ENCODE peak calls at places on chromosomes 1 and 21, in seven cellular contexts. One of them, this sample, is unnamed.

GRCh38 chr1:38507563-38507962 is 352.0 kb downstream of the RRAGC start:
- DNase-seq in coronary artery: no peak
- DNase-seq in KBM-7: no peak
- DNase-seq in WERI-Rb-1: no peak
- DNase-seq in activated CD4-positive, alpha-beta T cell treated with anti-CD3 and anti-CD28 coated beads for 48 hours: no peak
- DNase-seq in mammary epithelial cell: no peak
- DNase-seq in NCI-H345: peak
- DNase-seq in this sample: no peak

GRCh38 chr1:6085666-6086065 is 40.0 kb downstream of the KCNAB2 start:
- DNase-seq in coronary artery: no peak
- DNase-seq in KBM-7: no peak
- DNase-seq in WERI-Rb-1: no peak
- DNase-seq in activated CD4-positive, alpha-beta T cell treated with anti-CD3 and anti-CD28 coated beads for 48 hours: no peak
- DNase-seq in mammary epithelial cell: no peak
- DNase-seq in NCI-H345: no peak
- DNase-seq in this sample: no peak

GRCh38 chr1:151251656-151252470 is 2.7 kb upstream of the PSMD4 start:
- DNase-seq in coronary artery: no peak
- DNase-seq in KBM-7: peak
- DNase-seq in WERI-Rb-1: peak
- DNase-seq in activated CD4-positive, alpha-beta T cell treated with anti-CD3 and anti-CD28 coated beads for 48 hours: peak
- DNase-seq in mammary epithelial cell: peak
- DNase-seq in NCI-H345: peak
- DNase-seq in this sample: peak

GRCh38 chr1:241985787-241986186 is 13.1 kb downstream of the MAP1LC3C start:
- DNase-seq in coronary artery: no peak
- DNase-seq in KBM-7: peak
- DNase-seq in WERI-Rb-1: peak
- DNase-seq in activated CD4-positive, alpha-beta T cell treated with anti-CD3 and anti-CD28 coated beads for 48 hours: peak
- DNase-seq in mammary epithelial cell: peak
- DNase-seq in NCI-H345: peak
- DNase-seq in this sample: no peak

GRCh38 chr1:150321826-150322166 is 463 bp downstream of the PRPF3 start:
- DNase-seq in coronary artery: no peak
- DNase-seq in KBM-7: no peak
- DNase-seq in WERI-Rb-1: no peak
- DNase-seq in activated CD4-positive, alpha-beta T cell treated with anti-CD3 and anti-CD28 coated beads for 48 hours: no peak
- DNase-seq in mammary epithelial cell: no peak
- DNase-seq in NCI-H345: peak
- DNase-seq in this sample: no peak

GRCh38 chr1:92482665-92483441 is 3.9 kb downstream of the GFI1 start:
- DNase-seq in coronary artery: no peak
- DNase-seq in KBM-7: peak
- DNase-seq in WERI-Rb-1: no peak
- DNase-seq in activated CD4-positive, alpha-beta T cell treated with anti-CD3 and anti-CD28 coated beads for 48 hours: peak
- DNase-seq in mammary epithelial cell: peak
- DNase-seq in NCI-H345: no peak
- DNase-seq in this sample: peak

GRCh38 chr1:242209063-242209462 is 210.2 kb upstream of the MAP1LC3C start:
- DNase-seq in coronary artery: no peak
- DNase-seq in KBM-7: no peak
- DNase-seq in WERI-Rb-1: no peak
- DNase-seq in activated CD4-positive, alpha-beta T cell treated with anti-CD3 and anti-CD28 coated beads for 48 hours: no peak
- DNase-seq in mammary epithelial cell: no peak
- DNase-seq in NCI-H345: no peak
- DNase-seq in this sample: no peak

GRCh38 chr1:231335663-231336602 is 1.7 kb downstream of the EXOC8 start:
- DNase-seq in coronary artery: no peak
- DNase-seq in KBM-7: peak
- DNase-seq in WERI-Rb-1: no peak
- DNase-seq in activated CD4-positive, alpha-beta T cell treated with anti-CD3 and anti-CD28 coated beads for 48 hours: no peak
- DNase-seq in mammary epithelial cell: peak
- DNase-seq in NCI-H345: no peak
- DNase-seq in this sample: no peak

GRCh38 chr1:182113879-182114626 is 52.5 kb upstream of the ZNF648 start:
- DNase-seq in coronary artery: no peak
- DNase-seq in KBM-7: no peak
- DNase-seq in WERI-Rb-1: no peak
- DNase-seq in activated CD4-positive, alpha-beta T cell treated with anti-CD3 and anti-CD28 coated beads for 48 hours: no peak
- DNase-seq in mammary epithelial cell: no peak
- DNase-seq in NCI-H345: no peak
- DNase-seq in this sample: no peak

GRCh38 chr1:235041201-235041600 is 87.4 kb downstream of the TOMM20 start:
- DNase-seq in coronary artery: no peak
- DNase-seq in KBM-7: peak
- DNase-seq in WERI-Rb-1: no peak
- DNase-seq in activated CD4-positive, alpha-beta T cell treated with anti-CD3 and anti-CD28 coated beads for 48 hours: no peak
- DNase-seq in mammary epithelial cell: no peak
- DNase-seq in NCI-H345: no peak
- DNase-seq in this sample: no peak

GRCh38 chr1:89850844-89851410 is 30.1 kb downstream of the LRRC8D start:
- DNase-seq in coronary artery: no peak
- DNase-seq in KBM-7: no peak
- DNase-seq in WERI-Rb-1: no peak
- DNase-seq in activated CD4-positive, alpha-beta T cell treated with anti-CD3 and anti-CD28 coated beads for 48 hours: no peak
- DNase-seq in mammary epithelial cell: no peak
- DNase-seq in NCI-H345: no peak
- DNase-seq in this sample: no peak

GRCh38 chr1:67832737-67833594 is at the start of gene GNG12:
- DNase-seq in coronary artery: peak
- DNase-seq in KBM-7: peak
- DNase-seq in WERI-Rb-1: peak
- DNase-seq in activated CD4-positive, alpha-beta T cell treated with anti-CD3 and anti-CD28 coated beads for 48 hours: peak
- DNase-seq in mammary epithelial cell: peak
- DNase-seq in NCI-H345: peak
- DNase-seq in this sample: no peak

GRCh38 chr21:45887121-45887611 is 94.4 kb upstream of the COL6A1 start:
- DNase-seq in coronary artery: no peak
- DNase-seq in KBM-7: no peak
- DNase-seq in WERI-Rb-1: no peak
- DNase-seq in activated CD4-positive, alpha-beta T cell treated with anti-CD3 and anti-CD28 coated beads for 48 hours: no peak
- DNase-seq in mammary epithelial cell: no peak
- DNase-seq in NCI-H345: peak
- DNase-seq in this sample: no peak

GRCh38 chr1:228336308-228337030 is 70.2 kb downstream of the TRIM11 start:
- DNase-seq in coronary artery: peak
- DNase-seq in KBM-7: no peak
- DNase-seq in WERI-Rb-1: no peak
- DNase-seq in activated CD4-positive, alpha-beta T cell treated with anti-CD3 and anti-CD28 coated beads for 48 hours: no peak
- DNase-seq in mammary epithelial cell: no peak
- DNase-seq in NCI-H345: no peak
- DNase-seq in this sample: no peak

GRCh38 chr1:220710333-220710732 is 20.2 kb downstream of the C1orf115 start:
- DNase-seq in coronary artery: no peak
- DNase-seq in KBM-7: no peak
- DNase-seq in WERI-Rb-1: no peak
- DNase-seq in activated CD4-positive, alpha-beta T cell treated with anti-CD3 and anti-CD28 coated beads for 48 hours: no peak
- DNase-seq in mammary epithelial cell: no peak
- DNase-seq in NCI-H345: no peak
- DNase-seq in this sample: no peak

GRCh38 chr1:29124366-29125236 is 898 bp upstream of the TMEM200B start:
- DNase-seq in coronary artery: peak
- DNase-seq in KBM-7: peak
- DNase-seq in WERI-Rb-1: peak
- DNase-seq in activated CD4-positive, alpha-beta T cell treated with anti-CD3 and anti-CD28 coated beads for 48 hours: peak
- DNase-seq in mammary epithelial cell: peak
- DNase-seq in NCI-H345: peak
- DNase-seq in this sample: no peak

GRCh38 chr1:99680258-99680657 is 34.3 kb downstream of the PALMD start:
- DNase-seq in coronary artery: no peak
- DNase-seq in KBM-7: no peak
- DNase-seq in WERI-Rb-1: no peak
- DNase-seq in activated CD4-positive, alpha-beta T cell treated with anti-CD3 and anti-CD28 coated beads for 48 hours: no peak
- DNase-seq in mammary epithelial cell: peak
- DNase-seq in NCI-H345: no peak
- DNase-seq in this sample: no peak

GRCh38 chr1:77313491-77313890 is 31.7 kb downstream of the AK5 start:
- DNase-seq in coronary artery: no peak
- DNase-seq in KBM-7: peak
- DNase-seq in WERI-Rb-1: peak
- DNase-seq in activated CD4-positive, alpha-beta T cell treated with anti-CD3 and anti-CD28 coated beads for 48 hours: peak
- DNase-seq in mammary epithelial cell: no peak
- DNase-seq in NCI-H345: no peak
- DNase-seq in this sample: no peak

GRCh38 chr21:43588957-43589356 is 70.3 kb downstream of the HSF2BP start:
- DNase-seq in coronary artery: no peak
- DNase-seq in KBM-7: no peak
- DNase-seq in WERI-Rb-1: no peak
- DNase-seq in activated CD4-positive, alpha-beta T cell treated with anti-CD3 and anti-CD28 coated beads for 48 hours: no peak
- DNase-seq in mammary epithelial cell: no peak
- DNase-seq in NCI-H345: no peak
- DNase-seq in this sample: no peak

GRCh38 chr1:89607888-89608626 is 24.9 kb upstream of the LRRC8C start:
- DNase-seq in coronary artery: no peak
- DNase-seq in KBM-7: no peak
- DNase-seq in WERI-Rb-1: no peak
- DNase-seq in activated CD4-positive, alpha-beta T cell treated with anti-CD3 and anti-CD28 coated beads for 48 hours: peak
- DNase-seq in mammary epithelial cell: peak
- DNase-seq in NCI-H345: no peak
- DNase-seq in this sample: no peak

GRCh38 chr1:63920154-63921117 is 146.6 kb downstream of the ROR1 start:
- DNase-seq in coronary artery: no peak
- DNase-seq in KBM-7: no peak
- DNase-seq in WERI-Rb-1: no peak
- DNase-seq in activated CD4-positive, alpha-beta T cell treated with anti-CD3 and anti-CD28 coated beads for 48 hours: no peak
- DNase-seq in mammary epithelial cell: peak
- DNase-seq in NCI-H345: no peak
- DNase-seq in this sample: no peak

GRCh38 chr1:206725053-206725963 is 40.6 kb downstream of the MAPKAPK2 start:
- DNase-seq in coronary artery: peak
- DNase-seq in KBM-7: peak
- DNase-seq in WERI-Rb-1: peak
- DNase-seq in activated CD4-positive, alpha-beta T cell treated with anti-CD3 and anti-CD28 coated beads for 48 hours: peak
- DNase-seq in mammary epithelial cell: no peak
- DNase-seq in NCI-H345: no peak
- DNase-seq in this sample: no peak

GRCh38 chr1:239386453-239387303 is at the start of gene CHRM3:
- DNase-seq in coronary artery: peak
- DNase-seq in KBM-7: peak
- DNase-seq in WERI-Rb-1: peak
- DNase-seq in activated CD4-positive, alpha-beta T cell treated with anti-CD3 and anti-CD28 coated beads for 48 hours: peak
- DNase-seq in mammary epithelial cell: peak
- DNase-seq in NCI-H345: no peak
- DNase-seq in this sample: peak

GRCh38 chr1:186953876-186954275 is 125.1 kb downstream of the PLA2G4A start:
- DNase-seq in coronary artery: no peak
- DNase-seq in KBM-7: no peak
- DNase-seq in WERI-Rb-1: no peak
- DNase-seq in activated CD4-positive, alpha-beta T cell treated with anti-CD3 and anti-CD28 coated beads for 48 hours: no peak
- DNase-seq in mammary epithelial cell: no peak
- DNase-seq in NCI-H345: no peak
- DNase-seq in this sample: no peak

GRCh38 chr1:76547916-76548315 is 319.4 kb upstream of the ST6GALNAC5 start:
- DNase-seq in coronary artery: no peak
- DNase-seq in KBM-7: no peak
- DNase-seq in WERI-Rb-1: no peak
- DNase-seq in activated CD4-positive, alpha-beta T cell treated with anti-CD3 and anti-CD28 coated beads for 48 hours: no peak
- DNase-seq in mammary epithelial cell: no peak
- DNase-seq in NCI-H345: no peak
- DNase-seq in this sample: no peak

GRCh38 chr1:8343464-8344001 is 25.6 kb downstream of the SLC45A1 start:
- DNase-seq in coronary artery: peak
- DNase-seq in KBM-7: no peak
- DNase-seq in WERI-Rb-1: no peak
- DNase-seq in activated CD4-positive, alpha-beta T cell treated with anti-CD3 and anti-CD28 coated beads for 48 hours: no peak
- DNase-seq in mammary epithelial cell: peak
- DNase-seq in NCI-H345: no peak
- DNase-seq in this sample: no peak

GRCh38 chr1:226666714-226667113 is 72.4 kb downstream of the ITPKB start:
- DNase-seq in coronary artery: no peak
- DNase-seq in KBM-7: no peak
- DNase-seq in WERI-Rb-1: no peak
- DNase-seq in activated CD4-positive, alpha-beta T cell treated with anti-CD3 and anti-CD28 coated beads for 48 hours: no peak
- DNase-seq in mammary epithelial cell: no peak
- DNase-seq in NCI-H345: no peak
- DNase-seq in this sample: no peak

GRCh38 chr1:110872745-110873435 is at the start of gene CD53:
- DNase-seq in coronary artery: no peak
- DNase-seq in KBM-7: peak
- DNase-seq in WERI-Rb-1: no peak
- DNase-seq in activated CD4-positive, alpha-beta T cell treated with anti-CD3 and anti-CD28 coated beads for 48 hours: peak
- DNase-seq in mammary epithelial cell: no peak
- DNase-seq in NCI-H345: no peak
- DNase-seq in this sample: no peak

GRCh38 chr1:220694866-220695382 is 4.8 kb downstream of the C1orf115 start:
- DNase-seq in coronary artery: no peak
- DNase-seq in KBM-7: no peak
- DNase-seq in WERI-Rb-1: no peak
- DNase-seq in activated CD4-positive, alpha-beta T cell treated with anti-CD3 and anti-CD28 coated beads for 48 hours: no peak
- DNase-seq in mammary epithelial cell: no peak
- DNase-seq in NCI-H345: no peak
- DNase-seq in this sample: no peak

GRCh38 chr1:232984577-232985425 is 34.4 kb downstream of the NTPCR start:
- DNase-seq in coronary artery: no peak
- DNase-seq in KBM-7: no peak
- DNase-seq in WERI-Rb-1: no peak
- DNase-seq in activated CD4-positive, alpha-beta T cell treated with anti-CD3 and anti-CD28 coated beads for 48 hours: no peak
- DNase-seq in mammary epithelial cell: no peak
- DNase-seq in NCI-H345: no peak
- DNase-seq in this sample: no peak

GRCh38 chr1:205589618-205590456 is 42.0 kb downstream of the ELK4 start:
- DNase-seq in coronary artery: peak
- DNase-seq in KBM-7: no peak
- DNase-seq in WERI-Rb-1: peak
- DNase-seq in activated CD4-positive, alpha-beta T cell treated with anti-CD3 and anti-CD28 coated beads for 48 hours: no peak
- DNase-seq in mammary epithelial cell: no peak
- DNase-seq in NCI-H345: no peak
- DNase-seq in this sample: no peak

GRCh38 chr1:240098534-240098933 is 6.9 kb downstream of the FMN2 start:
- DNase-seq in coronary artery: no peak
- DNase-seq in KBM-7: no peak
- DNase-seq in WERI-Rb-1: no peak
- DNase-seq in activated CD4-positive, alpha-beta T cell treated with anti-CD3 and anti-CD28 coated beads for 48 hours: no peak
- DNase-seq in mammary epithelial cell: no peak
- DNase-seq in NCI-H345: no peak
- DNase-seq in this sample: no peak

GRCh38 chr1:184497962-184498723 is 111.3 kb downstream of the C1orf21 start:
- DNase-seq in coronary artery: no peak
- DNase-seq in KBM-7: no peak
- DNase-seq in WERI-Rb-1: peak
- DNase-seq in activated CD4-positive, alpha-beta T cell treated with anti-CD3 and anti-CD28 coated beads for 48 hours: no peak
- DNase-seq in mammary epithelial cell: no peak
- DNase-seq in NCI-H345: no peak
- DNase-seq in this sample: no peak

GRCh38 chr1:19209439-19209989 is 552 bp downstream of the UBR4 start:
- DNase-seq in coronary artery: no peak
- DNase-seq in KBM-7: no peak
- DNase-seq in WERI-Rb-1: no peak
- DNase-seq in activated CD4-positive, alpha-beta T cell treated with anti-CD3 and anti-CD28 coated beads for 48 hours: peak
- DNase-seq in mammary epithelial cell: peak
- DNase-seq in NCI-H345: peak
- DNase-seq in this sample: no peak

GRCh38 chr1:168468822-168469221 is 75.0 kb downstream of the XCL2 start:
- DNase-seq in coronary artery: no peak
- DNase-seq in KBM-7: no peak
- DNase-seq in WERI-Rb-1: no peak
- DNase-seq in activated CD4-positive, alpha-beta T cell treated with anti-CD3 and anti-CD28 coated beads for 48 hours: no peak
- DNase-seq in mammary epithelial cell: no peak
- DNase-seq in NCI-H345: no peak
- DNase-seq in this sample: no peak

GRCh38 chr1:78136672-78137071 is 90.9 kb downstream of the GIPC2 start:
- DNase-seq in coronary artery: no peak
- DNase-seq in KBM-7: no peak
- DNase-seq in WERI-Rb-1: no peak
- DNase-seq in activated CD4-positive, alpha-beta T cell treated with anti-CD3 and anti-CD28 coated beads for 48 hours: no peak
- DNase-seq in mammary epithelial cell: no peak
- DNase-seq in NCI-H345: no peak
- DNase-seq in this sample: no peak

GRCh38 chr21:44428281-44428942 is 26.9 kb upstream of the LRRC3 start:
- DNase-seq in coronary artery: peak
- DNase-seq in KBM-7: peak
- DNase-seq in WERI-Rb-1: peak
- DNase-seq in activated CD4-positive, alpha-beta T cell treated with anti-CD3 and anti-CD28 coated beads for 48 hours: peak
- DNase-seq in mammary epithelial cell: peak
- DNase-seq in NCI-H345: peak
- DNase-seq in this sample: no peak

This sample was measured in NCI-H1105.